ENCODE peak calls at places on chromosomes 13 and 19, in four cellular contexts. One of them, this sample, is unnamed.

GRCh38 chr19:17902701-17903100 is 30.1 kb upstream of the CCDC124 start:
- DNase-seq in cardiac muscle cell: no peak
- DNase-seq in left ventricle myocardium inferior: no peak
- DNase-seq in fibroblast of mammary gland: peak
- DNase-seq in this sample: no peak

GRCh38 chr13:84894749-84895148 is 904.5 kb downstream of the SLITRK6 start:
- DNase-seq in left ventricle myocardium inferior: no peak
- DNase-seq in fibroblast of mammary gland: no peak
- DNase-seq in cardiac muscle cell: no peak
- DNase-seq in this sample: no peak

GRCh38 chr13:85970727-85971126 is 171.5 kb upstream of the SLITRK6 start:
- DNase-seq in fibroblast of mammary gland: peak
- DNase-seq in left ventricle myocardium inferior: no peak
- DNase-seq in cardiac muscle cell: no peak
- DNase-seq in this sample: no peak

GRCh38 chr13:28704282-28704681 is 14.5 kb downstream of the SLC46A3 start:
- DNase-seq in left ventricle myocardium inferior: no peak
- DNase-seq in cardiac muscle cell: no peak
- DNase-seq in fibroblast of mammary gland: no peak
- DNase-seq in this sample: no peak

GRCh38 chr19:752652-753517 is 2.0 kb downstream of the MISP start:
- DNase-seq in left ventricle myocardium inferior: no peak
- DNase-seq in fibroblast of mammary gland: peak
- DNase-seq in cardiac muscle cell: no peak
- DNase-seq in this sample: peak

GRCh38 chr19:2552859-2553258 is 76.9 kb downstream of the GADD45B start:
- DNase-seq in cardiac muscle cell: no peak
- DNase-seq in left ventricle myocardium inferior: peak
- DNase-seq in fibroblast of mammary gland: no peak
- DNase-seq in this sample: no peak

GRCh38 chr13:48131481-48131992 is 36.6 kb upstream of the MED4 start:
- DNase-seq in fibroblast of mammary gland: no peak
- DNase-seq in cardiac muscle cell: no peak
- DNase-seq in left ventricle myocardium inferior: no peak
- DNase-seq in this sample: no peak

GRCh38 chr19:51084505-51084904 is 1.8 kb upstream of the KLK14 start:
- DNase-seq in left ventricle myocardium inferior: no peak
- DNase-seq in cardiac muscle cell: no peak
- DNase-seq in fibroblast of mammary gland: no peak
- DNase-seq in this sample: no peak

GRCh38 chr19:15780595-15781418 is 6.7 kb upstream of the OR10H5 start:
- DNase-seq in cardiac muscle cell: no peak
- DNase-seq in left ventricle myocardium inferior: no peak
- DNase-seq in fibroblast of mammary gland: no peak
- DNase-seq in this sample: no peak

GRCh38 chr13:109748677-109749076 is 37.7 kb downstream of the IRS2 start:
- DNase-seq in fibroblast of mammary gland: no peak
- DNase-seq in left ventricle myocardium inferior: no peak
- DNase-seq in cardiac muscle cell: no peak
- DNase-seq in this sample: no peak

GRCh38 chr13:109750376-109750775 is 36.0 kb downstream of the IRS2 start:
- DNase-seq in fibroblast of mammary gland: no peak
- DNase-seq in cardiac muscle cell: no peak
- DNase-seq in left ventricle myocardium inferior: no peak
- DNase-seq in this sample: no peak

GRCh38 chr13:109747524-109747923 is 38.9 kb downstream of the IRS2 start:
- DNase-seq in left ventricle myocardium inferior: no peak
- DNase-seq in fibroblast of mammary gland: no peak
- DNase-seq in cardiac muscle cell: no peak
- DNase-seq in this sample: no peak

GRCh38 chr13:109749365-109749764 is 37.0 kb downstream of the IRS2 start:
- DNase-seq in fibroblast of mammary gland: no peak
- DNase-seq in cardiac muscle cell: no peak
- DNase-seq in left ventricle myocardium inferior: no peak
- DNase-seq in this sample: no peak

GRCh38 chr13:109751477-109751876 is 34.9 kb downstream of the IRS2 start:
- DNase-seq in cardiac muscle cell: no peak
- DNase-seq in left ventricle myocardium inferior: no peak
- DNase-seq in fibroblast of mammary gland: no peak
- DNase-seq in this sample: no peak
- H3K4me3 ChIP-seq in cardiac muscle cell: no peak
- H3K4me3 ChIP-seq in left ventricle myocardium inferior: no peak
- H3K4me3 ChIP-seq in fibroblast of mammary gland: no peak
- H3K4me3 ChIP-seq in this sample: no peak

GRCh38 chr19:38063921-38064320 is 156.9 kb downstream of the SIPA1L3 start:
- DNase-seq in left ventricle myocardium inferior: no peak
- DNase-seq in cardiac muscle cell: no peak
- DNase-seq in fibroblast of mammary gland: no peak
- DNase-seq in this sample: no peak

GRCh38 chr19:38062959-38063786 is 156.2 kb downstream of the SIPA1L3 start:
- DNase-seq in cardiac muscle cell: peak
- DNase-seq in fibroblast of mammary gland: peak
- DNase-seq in left ventricle myocardium inferior: no peak
- DNase-seq in this sample: peak

GRCh38 chr19:38060346-38060745 is 153.3 kb downstream of the SIPA1L3 start:
- DNase-seq in fibroblast of mammary gland: no peak
- DNase-seq in cardiac muscle cell: no peak
- DNase-seq in left ventricle myocardium inferior: no peak
- DNase-seq in this sample: peak

GRCh38 chr19:38059897-38060296 is 152.9 kb downstream of the SIPA1L3 start:
- DNase-seq in fibroblast of mammary gland: peak
- DNase-seq in left ventricle myocardium inferior: no peak
- DNase-seq in cardiac muscle cell: no peak
- DNase-seq in this sample: peak

GRCh38 chr19:38061294-38061693 is 154.3 kb downstream of the SIPA1L3 start:
- DNase-seq in cardiac muscle cell: no peak
- DNase-seq in left ventricle myocardium inferior: no peak
- DNase-seq in fibroblast of mammary gland: peak
- DNase-seq in this sample: peak
- TF ChIP-seq CTCF in cardiac muscle cell: no peak
- TF ChIP-seq CTCF in left ventricle myocardium inferior: no peak
- TF ChIP-seq CTCF in fibroblast of mammary gland: no peak
- TF ChIP-seq CTCF in this sample: no peak

GRCh38 chr19:39082167-39082566 is 2.0 kb upstream of the ACP7 start:
- DNase-seq in cardiac muscle cell: no peak
- DNase-seq in left ventricle myocardium inferior: no peak
- DNase-seq in fibroblast of mammary gland: no peak
- DNase-seq in this sample: no peak
- H3K4me3 ChIP-seq in cardiac muscle cell: no peak
- H3K4me3 ChIP-seq in left ventricle myocardium inferior: no peak
- H3K4me3 ChIP-seq in fibroblast of mammary gland: no peak
- H3K4me3 ChIP-seq in this sample: no peak

GRCh38 chr19:52345162-52345561 is 9.1 kb downstream of the ZNF610 start:
- DNase-seq in left ventricle myocardium inferior: no peak
- DNase-seq in cardiac muscle cell: no peak
- DNase-seq in fibroblast of mammary gland: no peak
- DNase-seq in this sample: no peak

GRCh38 chr19:52343548-52343947 is 7.5 kb downstream of the ZNF610 start:
- DNase-seq in fibroblast of mammary gland: peak
- DNase-seq in left ventricle myocardium inferior: peak
- DNase-seq in cardiac muscle cell: peak
- DNase-seq in this sample: no peak
- TF ChIP-seq CTCF in fibroblast of mammary gland: peak
- TF ChIP-seq CTCF in left ventricle myocardium inferior: peak
- TF ChIP-seq CTCF in cardiac muscle cell: peak
- TF ChIP-seq CTCF in this sample: peak

DNA sequence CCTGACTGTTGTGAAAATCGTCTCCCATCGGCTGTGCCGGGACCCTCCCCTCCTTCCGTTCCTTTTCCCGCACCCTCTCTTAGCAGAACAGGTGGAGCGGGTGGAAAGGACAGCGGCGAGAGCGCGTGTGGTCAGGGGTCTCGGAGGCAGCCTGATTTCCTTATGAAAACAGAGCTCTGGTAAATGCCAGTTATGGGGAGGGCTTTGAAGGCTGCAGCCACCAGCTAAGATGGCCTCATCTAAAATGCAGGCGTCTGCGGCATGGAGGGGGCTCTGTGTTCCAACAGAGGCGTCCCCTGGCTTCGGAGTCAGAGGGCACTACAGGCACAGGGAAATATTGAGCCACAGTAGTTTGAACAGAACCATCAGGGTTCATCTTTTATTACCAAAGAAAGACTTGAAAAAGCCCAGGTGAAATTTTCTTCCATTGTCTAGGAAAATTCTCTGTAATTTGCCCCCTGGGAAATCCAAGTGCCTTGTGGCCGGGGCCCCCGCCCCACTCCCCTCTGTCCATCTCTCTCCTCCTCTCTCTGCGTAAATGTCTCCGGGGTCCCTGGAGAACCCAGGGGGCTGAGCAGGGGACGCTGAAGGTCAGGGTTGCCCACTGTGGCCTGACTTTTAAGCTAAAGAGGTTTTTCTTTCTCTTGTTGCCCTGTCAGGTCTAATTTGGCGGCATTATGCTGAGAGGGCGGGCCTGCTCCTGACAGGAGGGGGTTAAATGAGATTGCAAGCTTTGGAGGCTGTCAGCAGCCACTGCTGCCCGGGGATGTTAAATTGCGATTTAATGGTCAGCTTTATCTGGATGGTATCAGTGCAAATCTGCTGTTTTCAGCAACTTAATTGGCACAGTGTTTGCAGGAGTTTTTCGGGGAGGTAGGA is 93.5 kb upstream of the SOX1 start:
- DNase-seq in left ventricle myocardium inferior: no peak
- DNase-seq in fibroblast of mammary gland: no peak
- DNase-seq in cardiac muscle cell: peak
- DNase-seq in this sample: no peak
- H3K4me3 ChIP-seq in left ventricle myocardium inferior: peak
- H3K4me3 ChIP-seq in fibroblast of mammary gland: no peak
- H3K4me3 ChIP-seq in cardiac muscle cell: no peak
- H3K4me3 ChIP-seq in this sample: no peak

GRCh38 chr13:79056706-79057105 is 349.3 kb downstream of the RBM26 start:
- DNase-seq in fibroblast of mammary gland: no peak
- DNase-seq in cardiac muscle cell: no peak
- DNase-seq in left ventricle myocardium inferior: no peak
- DNase-seq in this sample: no peak
- TF ChIP-seq CTCF in fibroblast of mammary gland: no peak
- TF ChIP-seq CTCF in cardiac muscle cell: no peak
- TF ChIP-seq CTCF in left ventricle myocardium inferior: no peak
- TF ChIP-seq CTCF in this sample: no peak